ENCODE peak calls at places on chromosomes 3 and 15, in seven cellular contexts. X, I, V, E, L, P and B are unnamed samples.

GRCh38 chr15:20340331-20340811 is 201.2 kb downstream of the GOLGA6L6 start:
- DNase-seq in X (no peak), I (peak), V (no peak), E (no peak), L (peak), P (peak), B (peak)

GRCh38 chr3:126049289-126050049 is 34.5 kb downstream of the SLC41A3 start:
- DNase-seq in X (no peak), I (no peak), V (no peak), E (no peak), L (no peak), P (no peak), B (no peak)

GRCh38 chr3:159911011-159911663 is 77.5 kb upstream of the IL12A start:
- DNase-seq in X (no peak), I (peak), V (no peak), E (peak), L (no peak), P (no peak), B (no peak)

GRCh38 chr3:87798567-87798947 is 260.2 kb downstream of the CGGBP1 start:
- DNase-seq in X (no peak), I (no peak), V (no peak), E (no peak), L (no peak), P (no peak), B (no peak)

GRCh38 chr15:70234256-70234965 is 136.7 kb upstream of the TLE3 start:
- DNase-seq in X (no peak), I (peak), V (no peak), E (no peak), L (no peak), P (no peak), B (no peak)

GRCh38 chr3:117398166-117398954 is 688.8 kb downstream of the TUSC7 start:
- DNase-seq in X (peak), I (no peak), V (no peak), E (no peak), L (no peak), P (no peak), B (no peak)

GRCh38 chr3:195246608-195247007 is 24.4 kb downstream of the XXYLT1 start:
- DNase-seq in X (no peak), I (no peak), V (no peak), E (no peak), L (peak), P (no peak), B (no peak)

GRCh38 chr3:87088984-87089841 is 98.3 kb upstream of the VGLL3 start:
- DNase-seq in X (peak), I (peak), V (no peak), E (no peak), L (peak), P (peak), B (peak)

GRCh38 chr15:49843725-49844124 is 222.9 kb downstream of the DTWD1 start:
- DNase-seq in X (no peak), I (no peak), V (no peak), E (no peak), L (no peak), P (no peak), B (no peak)

GRCh38 chr3:46692566-46692983 is 904 bp downstream of the ALS2CL start:
- DNase-seq in X (no peak), I (peak), V (no peak), E (peak), L (peak), P (no peak), B (no peak)

GRCh38 chr3:134008630-134009156 is 21.0 kb downstream of the SLCO2A1 start:
- DNase-seq in X (no peak), I (no peak), V (no peak), E (peak), L (no peak), P (no peak), B (no peak)

GRCh38 chr15:45635763-45636292 is 999 bp downstream of the SQOR start:
- DNase-seq in X (no peak), I (no peak), V (no peak), E (no peak), L (no peak), P (no peak), B (no peak)

GRCh38 chr3:172461530-172462138 is 13.4 kb upstream of the GHSR start:
- DNase-seq in X (no peak), I (no peak), V (no peak), E (peak), L (no peak), P (no peak), B (no peak)

GRCh38 chr3:172233474-172234277 is 194.3 kb downstream of the FNDC3B start:
- DNase-seq in X (no peak), I (no peak), V (no peak), E (no peak), L (no peak), P (no peak), B (no peak)

GRCh38 chr3:100954990-100955389 is 38.2 kb downstream of the ABI3BP start:
- DNase-seq in X (no peak), I (no peak), V (no peak), E (no peak), L (no peak), P (no peak), B (no peak)

GRCh38 chr15:61095804-61096506 is 133.1 kb downstream of the RORA start:
- DNase-seq in X (no peak), I (no peak), V (no peak), E (no peak), L (no peak), P (no peak), B (no peak)

GRCh38 chr3:45083023-45083422 is 56.9 kb downstream of the CLEC3B start:
- DNase-seq in X (no peak), I (no peak), V (no peak), E (no peak), L (no peak), P (no peak), B (no peak)

GRCh38 chr3:71423151-71423906 is 160.2 kb downstream of the FOXP1 start:
- DNase-seq in X (no peak), I (no peak), V (no peak), E (no peak), L (no peak), P (no peak), B (no peak)